ENCODE peak calls at places on chromosomes 6 and 20, in five cellular contexts. V is bronchial epithelial cell, G is choroid plexus epithelial cell, C is LNCaP clone FGC, Y is fibroblast of mammary gland. P is an unnamed sample.

GRCh38 chr20:38325167-38325566 is 21.1 kb upstream of the LBP start:
- DNase-seq in C (no peak), V (no peak), Y (no peak), G (no peak), P (no peak)

GRCh38 chr20:63585616-63586565 is 11.9 kb upstream of the HELZ2 start:
- DNase-seq in G (no peak), Y (no peak), V (no peak), C (no peak), P (no peak)

GRCh38 chr6:165697171-165697570 is 34.1 kb upstream of the PDE10A start:
- DNase-seq in C (no peak), V (no peak), G (peak; percentile 45), Y (no peak), P (no peak)

GRCh38 chr20:46557231-46557956 is 6.9 kb upstream of the OCSTAMP start:
- DNase-seq in C (peak; percentile 31), G (peak; percentile 60), Y (peak; percentile 67), V (peak; percentile 78), P (no peak)

GRCh38 chr6:221531-222349 is 70.5 kb upstream of the DUSP22 start:
- DNase-seq in V (no peak), G (peak; percentile 12), Y (peak; percentile 20), C (no peak), P (no peak)

GRCh38 chr20:63690001-63690897 is 6.2 kb upstream of the TNFRSF6B start:
- DNase-seq in V (no peak), Y (no peak), G (no peak), C (no peak), P (no peak)

GRCh38 chr20:61724376-61724775 is 341.3 kb downstream of the TAF4 start:
- DNase-seq in V (no peak), G (peak; percentile 29), Y (no peak), C (no peak), P (no peak)

GRCh38 chr6:74277749-74278148 is 581.7 kb downstream of the CD109 start:
- DNase-seq in V (peak; percentile 21), C (no peak), Y (no peak), G (peak; percentile 34), P (no peak)

GRCh38 chr6:28789553-28790083 is 134.2 kb downstream of the TRIM27 start:
- DNase-seq in C (no peak), V (peak; percentile 53), G (peak; percentile 66), Y (peak; percentile 75), P (no peak)

DNA sequence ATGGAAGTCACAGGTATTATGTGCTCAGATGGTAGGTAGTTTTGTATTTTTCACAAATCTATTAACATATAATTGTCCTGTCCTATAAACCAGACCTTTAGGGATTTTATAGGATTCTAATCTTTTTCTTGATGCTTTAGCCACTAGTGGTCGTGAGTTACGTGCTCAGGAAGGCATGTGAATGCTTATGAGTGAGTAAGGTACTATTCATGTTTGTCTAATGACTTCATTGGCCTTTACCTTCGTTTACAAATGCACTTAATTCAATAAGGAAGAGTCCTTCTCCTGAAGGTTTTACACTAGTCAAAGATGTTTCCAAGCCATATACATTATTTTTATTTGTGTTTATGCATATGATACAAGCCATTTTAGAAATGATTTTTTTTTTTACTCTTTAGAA is 23.0 kb downstream of the PACRG start:
- DNase-seq in Y (peak; percentile 62), G (peak; percentile 15), V (peak; percentile 96), C (peak; percentile 62), P (no peak)
- TF ChIP-seq CTCF in Y (no peak), G (no peak), V (peak; percentile 20), C (peak; percentile 14), P (no peak)

DNA sequence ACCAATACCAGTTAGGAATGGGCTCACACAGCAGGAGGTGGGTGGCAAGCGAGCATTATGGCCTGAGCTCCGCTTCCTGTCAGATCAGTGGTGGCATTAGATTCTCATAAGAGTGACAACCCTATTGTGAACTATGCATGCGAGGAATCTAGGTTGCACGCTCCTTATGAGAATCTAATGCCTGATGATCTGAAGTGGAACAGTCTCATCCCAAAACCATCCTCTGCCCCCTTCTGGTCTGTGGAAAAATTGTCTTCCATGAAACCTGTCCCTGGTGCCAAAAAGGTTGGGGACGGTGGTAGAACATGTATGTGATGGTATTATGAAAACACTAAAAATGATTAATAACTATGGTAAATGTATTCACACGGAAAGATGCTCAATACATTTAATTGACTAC is 99.7 kb upstream of the HIVEP1 start:
- DNase-seq in Y (peak; percentile 32), C (no peak), V (no peak), G (no peak), P (no peak)
- TF ChIP-seq CTCF in Y (peak; percentile 22), C (peak; percentile 22), V (no peak), G (no peak), P (peak; percentile 26)

GRCh38 chr6:136923116-136923953 is 1.2 kb downstream of the SLC35D3 start:
- DNase-seq in V (no peak), Y (no peak), C (no peak), G (no peak), P (no peak)

GRCh38 chr6:136926383-136926782 is 4.3 kb downstream of the SLC35D3 start:
- DNase-seq in Y (no peak), C (no peak), V (no peak), G (no peak), P (no peak)

GRCh38 chr6:136923954-136924291 is 1.8 kb downstream of the SLC35D3 start:
- DNase-seq in Y (no peak), V (no peak), C (no peak), G (no peak), P (no peak)

GRCh38 chr6:136930528-136930927 is 8.4 kb downstream of the SLC35D3 start:
- DNase-seq in G (no peak), V (no peak), C (no peak), Y (no peak), P (no peak)

GRCh38 chr6:136927313-136927712 is 5.2 kb downstream of the SLC35D3 start:
- DNase-seq in Y (no peak), C (no peak), V (no peak), G (peak; percentile 53), P (no peak)
- TF ChIP-seq CTCF in Y (peak; percentile 23), C (peak; percentile 14), V (peak; percentile 17), G (peak; percentile 70), P (peak; percentile 24)

GRCh38 chr6:30818426-30818841 is 65.9 kb upstream of the DDR1 start:
- DNase-seq in C (no peak), Y (peak; percentile 88), G (peak; percentile 93), V (peak; percentile 96), P (no peak)

GRCh38 chr6:30816791-30817739 is 67.3 kb upstream of the DDR1 start:
- DNase-seq in Y (no peak), C (no peak), V (no peak), G (no peak), P (no peak)

GRCh38 chr6:30819287-30819917 is 64.9 kb upstream of the DDR1 start:
- DNase-seq in C (no peak), G (peak; percentile 34), V (peak; percentile 99), Y (peak; percentile 80), P (no peak)

GRCh38 chr6:30821862-30822784 is 62.2 kb upstream of the DDR1 start:
- DNase-seq in C (no peak), V (peak; percentile 84), G (peak; percentile 64), Y (peak; percentile 51), P (no peak)

GRCh38 chr6:30820196-30820595 is 64.1 kb upstream of the DDR1 start:
- DNase-seq in Y (peak; percentile 81), G (peak; percentile 65), V (peak; percentile 96), C (no peak), P (no peak)
- TF ChIP-seq CTCF in Y (peak; percentile 8), G (peak; percentile 11), V (peak; percentile 28), C (no peak), P (no peak)

GRCh38 chr6:46189726-46190125 is 18.9 kb upstream of the ENPP5 start:
- DNase-seq in G (no peak), Y (no peak), V (no peak), C (no peak), P (no peak)

GRCh38 chr6:46186583-46186982 is 15.8 kb upstream of the ENPP5 start:
- DNase-seq in Y (no peak), V (no peak), G (peak; percentile 7), C (peak; percentile 66), P (no peak)

GRCh38 chr6:46184114-46184513 is 13.3 kb upstream of the ENPP5 start:
- DNase-seq in G (peak; percentile 89), Y (peak; percentile 94), C (peak; percentile 15), V (peak; percentile 73), P (no peak)
- TF ChIP-seq CTCF in G (peak; percentile 27), Y (peak; percentile 35), C (no peak), V (no peak), P (no peak)

GRCh38 chr20:37284691-37285124 is 4.7 kb upstream of the MANBAL start:
- DNase-seq in Y (no peak), C (no peak), G (no peak), V (no peak), P (no peak)

GRCh38 chr20:37283530-37284195 is 5.8 kb upstream of the MANBAL start:
- DNase-seq in C (no peak), Y (no peak), V (no peak), G (no peak), P (no peak)

GRCh38 chr20:37285664-37286374 is 3.6 kb upstream of the MANBAL start:
- DNase-seq in G (no peak), Y (no peak), V (no peak), C (no peak), P (no peak)

GRCh38 chr20:37279820-37280219 is 9.6 kb upstream of the MANBAL start:
- DNase-seq in Y (no peak), C (no peak), V (no peak), G (no peak), P (no peak)

GRCh38 chr20:37282558-37282957 is 6.9 kb upstream of the MANBAL start:
- DNase-seq in G (peak; percentile 90), V (peak; percentile 44), C (no peak), Y (peak; percentile 84), P (no peak)
- TF ChIP-seq CTCF in G (peak; percentile 77), V (peak; percentile 51), C (peak; percentile 7), Y (peak; percentile 73), P (no peak)

DNA sequence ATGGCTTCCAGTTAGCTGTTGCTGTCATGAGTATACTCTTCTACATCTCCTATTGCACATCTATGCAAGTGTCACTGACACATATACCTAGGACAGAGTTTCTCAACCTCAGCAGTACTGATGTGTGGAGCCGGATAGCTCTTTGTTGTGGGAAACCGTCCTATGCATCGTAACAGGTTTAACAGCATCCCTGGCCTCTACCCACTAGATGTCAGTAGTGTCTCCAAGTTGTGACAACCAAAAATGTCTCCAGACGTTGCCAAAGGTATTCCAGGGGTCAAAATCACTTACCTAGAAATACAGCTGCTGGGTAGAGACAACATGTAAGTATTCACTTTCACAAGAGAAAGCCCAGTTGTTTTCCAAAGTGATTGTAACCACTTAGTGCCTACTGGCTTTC is 637.6 kb downstream of the RNF144B start:
- DNase-seq in V (peak; percentile 47), C (peak; percentile 23), G (peak; percentile 68), Y (peak; percentile 36), P (peak; percentile 28)
- TF ChIP-seq CTCF in V (peak; percentile 68), C (peak; percentile 84), G (peak; percentile 79), Y (peak; percentile 52), P (peak; percentile 75)

GRCh38 chr6:112906737-112907136 is 559.6 kb downstream of the RFPL4B start:
- DNase-seq in C (no peak), Y (peak; percentile 91), V (no peak), G (peak; percentile 94), P (no peak)

GRCh38 chr6:112899541-112899940 is 552.4 kb downstream of the RFPL4B start:
- DNase-seq in G (no peak), Y (no peak), C (no peak), V (no peak), P (no peak)

DNA sequence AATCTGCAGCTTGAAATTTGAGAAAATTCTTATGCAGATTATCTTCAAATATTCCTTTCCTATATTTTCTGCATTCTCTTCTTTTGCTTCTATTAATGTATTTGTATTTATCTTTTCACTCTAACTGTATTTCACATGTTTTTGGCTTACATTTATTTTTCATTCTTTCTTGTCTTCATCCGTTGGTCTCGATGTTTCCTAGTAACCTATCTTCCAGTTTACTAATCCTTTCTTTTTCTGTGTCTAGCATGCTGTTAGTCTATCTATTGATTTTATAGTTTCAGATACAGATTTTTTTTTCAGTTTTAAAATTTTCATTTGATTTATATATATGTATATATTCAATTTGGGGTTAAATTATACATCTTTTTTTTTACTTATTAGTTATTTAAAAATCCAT is 556.2 kb downstream of the RFPL4B start:
- DNase-seq in V (no peak), C (no peak), Y (no peak), G (no peak), P (no peak)
- TF ChIP-seq CTCF in V (no peak), C (no peak), Y (no peak), G (no peak), P (no peak)